ENCODE peak calls at places on chromosomes 11 and 22, in seven cellular contexts. A is NCI-H345; M is non-pigmented ciliary epithelial cell; B is choroid plexus epithelial cell; O is stimulated activated CD8-positive, alpha-beta memory T cell treated with anti-CD3 and anti-CD28 coated beads, Interleukin-15, amount 100 ng/mL, for 1 hour; G is EL; W is NCI-H1105. K is an unnamed sample.

GRCh38 chr11:44866301-44866700 is 84.4 kb downstream of the TP53I11 start:
- DNase-seq in M (no peak), A (no peak), W (peak), O (no peak), G (no peak), B (no peak), K (no peak)

GRCh38 chr11:75784506-75784905 is 15.9 kb downstream of the DGAT2 start:
- DNase-seq in G (no peak), A (no peak), O (no peak), W (no peak), M (no peak), B (no peak), K (no peak)

GRCh38 chr11:9302448-9302847 is 11.9 kb downstream of the TMEM41B start:
- DNase-seq in O (no peak), W (no peak), B (peak), A (no peak), G (no peak), M (peak), K (no peak)

GRCh38 chr22:46750530-46750800 is 12.0 kb upstream of the TBC1D22A start:
- DNase-seq in O (no peak), G (no peak), W (no peak), B (no peak), M (no peak), A (no peak), K (no peak)

GRCh38 chr22:46055851-46056168 is 78.8 kb upstream of the WNT7B start:
- DNase-seq in O (no peak), A (no peak), M (no peak), G (peak), W (peak), B (no peak), K (no peak)

GRCh38 chr22:41742918-41743317 is 43.6 kb downstream of the MEI1 start:
- DNase-seq in M (no peak), B (no peak), G (no peak), W (no peak), O (no peak), A (no peak), K (no peak)

GRCh38 chr11:46183819-46184218 is 62.6 kb upstream of the PHF21A start:
- DNase-seq in M (peak), G (peak), B (peak), W (no peak), O (no peak), A (no peak), K (peak)

GRCh38 chr11:5118893-5119292 is 19.3 kb downstream of the OR52A5 start:
- DNase-seq in A (no peak), B (no peak), M (no peak), O (no peak), G (no peak), W (no peak), K (no peak)

GRCh38 chr11:61912991-61913698 is 4.2 kb downstream of the RAB3IL1 start:
- DNase-seq in A (no peak), O (no peak), M (no peak), G (no peak), B (no peak), W (no peak), K (no peak)

GRCh38 chr11:1876361-1877063 is 15.2 kb downstream of the PRR33 start:
- DNase-seq in O (no peak), B (peak), W (peak), G (peak), A (peak), M (no peak), K (no peak)

GRCh38 chr11:46456269-46456668 is 64.7 kb upstream of the CHRM4 start:
- DNase-seq in W (no peak), M (no peak), G (no peak), B (no peak), O (no peak), A (no peak), K (no peak)

GRCh38 chr22:24290459-24290858 is 19.8 kb downstream of the SPECC1L start:
- DNase-seq in A (no peak), G (peak), O (no peak), M (no peak), W (no peak), B (no peak), K (no peak)

GRCh38 chr11:105229257-105229656 is 89.7 kb upstream of the CARD18 start:
- DNase-seq in O (no peak), B (peak), M (no peak), A (no peak), G (peak), W (no peak), K (no peak)

GRCh38 chr11:89405629-89406028 is 85.5 kb downstream of the NOX4 start:
- DNase-seq in O (no peak), W (peak), B (peak), A (no peak), M (no peak), G (peak), K (no peak)

GRCh38 chr11:2444301-2445106 is at the start of the genes KCNQ1 and TRPM5:
- DNase-seq in A (peak), G (peak), M (no peak), B (no peak), O (peak), W (peak), K (no peak)

GRCh38 chr22:48869161-48869560 is 958.5 kb downstream of the BRD1 start:
- DNase-seq in A (no peak), W (no peak), B (no peak), G (no peak), M (no peak), O (no peak), K (no peak)

GRCh38 chr11:113286509-113287497 is 27.6 kb upstream of the TTC12 start:
- DNase-seq in G (no peak), B (peak), M (no peak), O (no peak), W (no peak), A (no peak), K (no peak)

GRCh38 chr11:47299078-47299477 is 29.1 kb downstream of the MADD start:
- DNase-seq in O (no peak), M (no peak), W (no peak), B (no peak), G (no peak), A (no peak), K (no peak)

GRCh38 chr11:33734441-33735165 is 1.6 kb downstream of the CD59 start:
- DNase-seq in A (no peak), M (no peak), B (peak), W (no peak), G (peak), O (no peak), K (no peak)

GRCh38 chr11:119471329-119471728 is 48.4 kb upstream of the THY1 start:
- DNase-seq in O (no peak), M (no peak), W (no peak), B (no peak), G (no peak), A (no peak), K (no peak)

GRCh38 chr11:119513141-119513805 is 90.3 kb upstream of the THY1 start:
- DNase-seq in B (no peak), M (no peak), W (no peak), A (no peak), O (no peak), G (no peak), K (no peak)

GRCh38 chr22:44192098-44192810 is 11.5 kb downstream of the PARVG start:
- DNase-seq in W (no peak), M (no peak), O (no peak), A (no peak), G (peak), B (peak), K (no peak)

GRCh38 chr11:72579816-72580647 is 94.2 kb downstream of the PDE2A start:
- DNase-seq in M (no peak), W (no peak), G (no peak), O (no peak), B (no peak), A (no peak), K (no peak)

GRCh38 chr11:17077240-17077519 is 287 bp downstream of the RPS13 start:
- DNase-seq in A (no peak), B (peak), G (no peak), M (no peak), W (peak), O (no peak), K (no peak)

GRCh38 chr22:47005506-47006408 is 243.3 kb downstream of the TBC1D22A start:
- DNase-seq in W (no peak), O (no peak), A (no peak), B (no peak), G (no peak), M (no peak), K (no peak)

GRCh38 chr11:126345759-126346585 is 9.5 kb upstream of the ST3GAL4 start:
- DNase-seq in M (peak), A (no peak), G (peak), W (no peak), B (peak), O (no peak), K (no peak)

GRCh38 chr11:133239530-133239929 is 292.8 kb downstream of the OPCML start:
- DNase-seq in B (no peak), M (no peak), G (no peak), O (no peak), A (no peak), W (no peak), K (no peak)

GRCh38 chr22:45515678-45516077 is 13.0 kb downstream of the FBLN1 start:
- DNase-seq in A (no peak), W (no peak), M (no peak), O (no peak), B (peak), G (no peak), K (no peak)

GRCh38 chr11:66787934-66788758 is 55.1 kb upstream of the RCE1 start:
- DNase-seq in W (no peak), B (no peak), O (no peak), M (no peak), G (no peak), A (no peak), K (peak)

GRCh38 chr11:59668188-59668949 is 468 bp downstream of the PATL1 start:
- DNase-seq in M (no peak), B (peak), O (peak), A (peak), G (peak), W (no peak), K (no peak)

GRCh38 chr11:87176044-87176443 is 138.3 kb downstream of the TMEM135 start:
- DNase-seq in W (no peak), O (no peak), G (peak), A (no peak), M (no peak), B (no peak), K (no peak)

GRCh38 chr22:31678748-31679147 is 16.7 kb upstream of the PISD start:
- DNase-seq in G (no peak), A (no peak), W (no peak), O (no peak), B (no peak), M (no peak), K (no peak)

K was measured in retinal pigment epithelial cell.